ENCODE peak calls at places on chromosomes 5 and 9, in four cellular contexts. Z is IMR-90, Q is mesendoderm, T is trophoblast cell. N is an unnamed sample.

GRCh38 chr5:9515451-9515850 is 30.4 kb downstream of the SEMA5A start:
- DNase-seq in T (no peak), Q (no peak), Z (no peak), N (no peak)

GRCh38 chr5:34562791-34563190 is 93.3 kb upstream of the RAI14 start:
- DNase-seq in Q (no peak), T (peak; percentile 8), Z (no peak), N (no peak)

GRCh38 chr9:123361086-123361730 is 5.2 kb downstream of the CRB2 start:
- DNase-seq in Z (no peak), T (no peak), Q (peak; percentile 51), N (no peak)

GRCh38 chr5:60488466-60489130 is 211.4 kb downstream of the DEPDC1B start:
- DNase-seq in Z (no peak), T (no peak), Q (no peak), N (peak; percentile 7)

GRCh38 chr5:111829701-111830100 is 72.7 kb upstream of the NREP start:
- DNase-seq in Q (no peak), T (peak; percentile 34), Z (peak; percentile 77), N (peak; percentile 72)

GRCh38 chr5:37071901-37072581 is 177.1 kb downstream of the CPLANE1 start:
- DNase-seq in T (no peak), Q (no peak), Z (peak; percentile 91), N (peak; percentile 71)

GRCh38 chr5:171630047-171630669 is 155.5 kb upstream of the SMIM23 start:
- DNase-seq in Q (peak; percentile 79), Z (peak; percentile 52), T (peak; percentile 11), N (peak; percentile 55)

GRCh38 chr5:157326440-157327023 is 60.6 kb downstream of the CYFIP2 start:
- DNase-seq in Q (no peak), Z (no peak), T (no peak), N (no peak)

GRCh38 chr9:27108981-27109541 is at the start of gene TEK:
- DNase-seq in Z (peak; percentile 44), Q (peak; percentile 84), T (no peak), N (peak; percentile 78)

GRCh38 chr5:14503681-14504331 is 77.8 kb upstream of the OTULINL start:
- DNase-seq in Z (no peak), Q (no peak), T (no peak), N (no peak)

GRCh38 chr5:74927336-74927735 is 61.1 kb upstream of the FAM169A start:
- DNase-seq in T (no peak), Z (no peak), Q (no peak), N (no peak)

GRCh38 chr5:131488463-131488862 is 146.6 kb downstream of the RAPGEF6 start:
- DNase-seq in T (no peak), Q (no peak), Z (peak; percentile 7), N (no peak)

GRCh38 chr9:126699401-126699851 is 85.7 kb downstream of the LMX1B start:
- DNase-seq in T (no peak), Z (no peak), Q (no peak), N (no peak)

GRCh38 chr9:116365056-116365471 is 211.5 kb downstream of the PAPPA start:
- DNase-seq in Q (peak; percentile 19), T (no peak), Z (peak; percentile 78), N (peak; percentile 38)

GRCh38 chr5:32435416-32435815 is 9.1 kb downstream of the ZFR start:
- DNase-seq in Z (no peak), T (no peak), Q (no peak), N (no peak)

GRCh38 chr5:138601444-138601843 is 26.2 kb upstream of the HSPA9 start:
- DNase-seq in T (peak; percentile 16), Z (peak; percentile 90), Q (no peak), N (peak; percentile 97)

GRCh38 chr9:126615251-126615790 is 1.6 kb downstream of the LMX1B start:
- DNase-seq in Q (peak; percentile 63), Z (peak; percentile 4), T (no peak), N (peak; percentile 28)

GRCh38 chr5:17218353-17219005 is 1.0 kb downstream of the BASP1 start:
- DNase-seq in Q (peak; percentile 55), Z (peak; percentile 67), T (peak; percentile 56), N (peak; percentile 84)

GRCh38 chr9:98094316-98094715 is 24.7 kb downstream of the TRIM14 start:
- DNase-seq in Q (no peak), Z (no peak), T (no peak), N (no peak)

GRCh38 chr5:118354806-118355205 is 633.5 kb downstream of the DTWD2 start:
- DNase-seq in T (no peak), Q (no peak), Z (no peak), N (no peak)

GRCh38 chr5:54083851-54084250 is 226.5 kb downstream of the ARL15 start:
- DNase-seq in Z (peak; percentile 29), Q (no peak), T (no peak), N (no peak)

GRCh38 chr5:58135571-58136335 is 324.1 kb downstream of the PLK2 start:
- DNase-seq in T (no peak), Q (no peak), Z (peak; percentile 83), N (peak; percentile 22)

GRCh38 chr5:88555658-88556057 is 287.0 kb upstream of the TMEM161B start:
- DNase-seq in Z (no peak), Q (peak; percentile 49), T (no peak), N (no peak)

GRCh38 chr5:173758675-173759074 is 129.5 kb upstream of the CPEB4 start:
- DNase-seq in T (no peak), Q (no peak), Z (no peak), N (no peak)

GRCh38 chr9:4375424-4376195 is 75.7 kb upstream of the GLIS3 start:
- DNase-seq in Z (peak; percentile 82), Q (no peak), T (no peak), N (peak; percentile 82)

GRCh38 chr9:108444400-108445358 is 411.1 kb downstream of the ACTL7B start:
- DNase-seq in Z (peak; percentile 96), T (peak; percentile 77), Q (no peak), N (peak; percentile 92)

GRCh38 chr9:108442604-108443277 is 413.0 kb downstream of the ACTL7B start:
- DNase-seq in Q (no peak), T (no peak), Z (peak; percentile 17), N (peak; percentile 56)

GRCh38 chr9:108445431-108446018 is 410.3 kb downstream of the ACTL7B start:
- DNase-seq in Q (no peak), T (no peak), Z (no peak), N (no peak)

GRCh38 chr9:108443278-108443633 is 412.5 kb downstream of the ACTL7B start:
- DNase-seq in T (no peak), Z (peak; percentile 31), Q (no peak), N (peak; percentile 76)

DNA sequence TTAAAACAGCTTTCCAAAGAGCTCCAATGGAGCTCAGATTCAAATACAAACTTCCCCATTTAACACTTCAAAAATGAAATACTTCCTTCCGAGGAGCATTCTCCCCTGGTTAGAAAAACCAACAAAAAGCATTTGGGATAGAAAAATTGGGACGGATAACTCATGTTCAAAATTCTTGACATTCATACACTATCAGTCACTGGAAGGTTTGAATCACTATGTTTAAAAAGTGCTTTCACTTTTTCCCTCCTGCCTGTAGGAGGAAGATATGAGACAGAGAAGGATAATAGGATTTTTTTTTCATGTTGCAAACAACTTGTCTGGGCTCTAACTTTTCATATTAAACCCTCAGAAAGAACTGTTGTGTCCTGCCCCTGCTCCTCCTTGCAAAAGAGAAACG is 412.0 kb downstream of the ACTL7B start:
- DNase-seq in Q (no peak), T (no peak), Z (peak; percentile 71), N (peak; percentile 78)
- H3K4me3 ChIP-seq in Q (no peak overlapping the region), T (no peak overlapping the region), Z (peak overlapping the region; percentile 30), N (no peak overlapping the region)

GRCh38 chr5:135980650-135981049 is 25.9 kb upstream of the LECT2 start:
- DNase-seq in Z (peak; percentile 41), Q (no peak), T (no peak), N (peak; percentile 69)
- H4K8ac ChIP-seq in Z (no peak overlapping the region), Q (no peak overlapping the region), T (no peak overlapping the region), N (no peak overlapping the region)

GRCh38 chr5:39691993-39692392 is 267.2 kb upstream of the DAB2 start:
- DNase-seq in Q (peak; percentile 29), T (no peak), Z (no peak), N (no peak)

GRCh38 chr5:39697891-39698290 is 273.1 kb upstream of the DAB2 start:
- DNase-seq in Z (no peak), T (no peak), Q (no peak), N (no peak)

GRCh38 chr5:39700523-39700922 is 275.7 kb upstream of the DAB2 start:
- DNase-seq in Z (no peak), Q (no peak), T (no peak), N (no peak)

GRCh38 chr5:39699164-39699563 is 274.4 kb upstream of the DAB2 start:
- DNase-seq in Z (no peak), Q (no peak), T (no peak), N (no peak)

DNA sequence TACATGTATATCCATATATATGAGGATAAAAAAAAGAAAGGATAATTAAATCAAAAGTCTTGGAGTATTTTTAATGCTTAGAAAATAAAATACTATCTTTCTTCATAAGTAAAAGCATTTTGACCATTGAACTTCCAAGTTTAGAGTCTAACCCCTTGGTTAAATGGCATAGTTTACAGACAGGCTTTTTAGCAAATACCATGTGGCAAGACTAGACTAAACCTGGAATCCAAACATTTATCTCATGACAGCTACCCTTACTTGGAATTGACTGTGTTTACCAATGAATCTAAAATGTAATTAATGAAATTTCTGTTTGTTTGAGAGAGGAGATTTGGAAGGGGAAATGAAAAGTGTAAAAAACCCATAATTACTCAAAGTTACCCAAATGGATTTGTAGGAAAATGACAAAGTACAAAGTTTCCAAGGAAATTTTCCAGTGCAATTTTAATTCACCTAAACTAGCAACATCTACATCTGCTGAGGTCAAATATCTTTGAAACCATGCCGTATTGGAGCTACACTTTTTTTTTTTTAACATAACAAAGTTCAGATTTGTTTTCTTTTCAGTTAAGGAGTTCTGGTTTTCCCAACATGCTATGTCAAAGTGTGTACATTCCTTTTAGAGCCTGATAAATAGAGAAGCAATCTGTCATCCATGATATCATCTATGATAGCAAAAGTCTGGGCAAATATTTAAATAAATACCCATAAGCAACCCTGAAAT is 272.1 kb upstream of the DAB2 start:
- DNase-seq in T (no peak), Z (no peak), Q (no peak), N (peak; percentile 33)
- H3K4me3 ChIP-seq in T (no peak overlapping the region), Z (no peak overlapping the region), Q (no peak overlapping the region), N (no peak overlapping the region)

GRCh38 chr9:34456746-34457145 is 1.6 kb downstream of the FAM219A start:
- DNase-seq in Q (peak; percentile 54), Z (no peak), T (no peak), N (no peak)

GRCh38 chr9:34458967-34459355 is 356 bp downstream of the DNAI1 start:
- DNase-seq in Z (no peak), Q (no peak), T (no peak), N (no peak)

GRCh38 chr9:34458013-34458966 is at the start of the genes DNAI1 and FAM219A:
- DNase-seq in T (peak; percentile 99), Z (peak; percentile 98), Q (peak; percentile 99), N (peak; percentile 98)

GRCh38 chr9:34459356-34459755 is 751 bp downstream of the DNAI1 start:
- DNase-seq in Q (no peak), T (no peak), Z (no peak), N (no peak)

DNA sequence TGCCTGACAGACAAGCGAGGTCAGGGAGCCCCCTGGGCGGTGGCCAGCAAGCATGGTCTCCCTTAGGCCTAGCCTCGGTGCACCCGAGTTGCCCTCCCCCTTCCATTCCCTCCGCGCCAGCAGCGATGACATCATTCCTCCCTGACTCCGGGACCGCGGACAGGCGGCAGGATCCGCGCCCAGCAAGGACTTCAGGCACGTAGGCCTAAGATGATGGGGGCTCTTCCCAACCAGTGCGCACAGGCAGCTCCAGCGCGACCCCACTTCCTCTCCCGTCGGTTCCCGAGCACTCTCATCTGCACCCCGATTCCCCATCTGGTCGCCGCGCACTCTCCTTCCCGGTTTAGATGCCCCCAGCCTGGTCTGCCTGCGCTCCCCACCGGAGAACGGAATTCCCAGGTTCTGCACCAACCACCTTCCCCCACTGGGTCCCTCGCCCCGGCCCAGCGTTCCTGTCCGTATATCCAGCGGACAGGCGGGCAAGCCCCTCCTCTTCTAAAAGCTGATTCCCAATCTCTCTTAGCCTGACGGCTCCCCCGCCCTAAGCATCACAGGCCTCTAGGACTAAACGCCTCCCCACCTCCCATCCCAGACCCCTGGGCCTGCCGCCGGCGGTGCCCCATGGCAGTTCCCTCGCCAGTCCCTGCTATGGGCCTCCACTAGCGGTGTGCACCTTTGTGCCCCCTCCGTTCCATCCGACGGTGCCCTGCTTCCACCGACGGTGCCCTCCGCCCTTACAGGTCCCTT is 931 bp downstream of the FAM219A start:
- DNase-seq in Q (peak; percentile 86), Z (peak; percentile 77), T (peak; percentile 46), N (peak; percentile 87)
- H4K8ac ChIP-seq in Q (no peak overlapping the region), Z (peak overlapping the region; percentile 69), T (peak overlapping the region; percentile 32), N (peak overlapping the region; percentile 81)